ENCODE peak calls at places on chromosome 5, in four cellular contexts. T is lung, Q is body of pancreas, A is neural progenitor cell. B is an unnamed sample. For H3K9me3 and H3K4me1, the result is how much of the 10 kb centered on the place peaks cover.

GRCh38 chr5:143922718-143923117 is 110.8 kb downstream of the HMHB1 start:
- DNase-seq in T (no peak), A (no peak), Q (no peak), B (no peak)

GRCh38 chr5:475704-476101 is 32.7 kb downstream of the EXOC3 start:
- DNase-seq in Q (no peak), T (no peak), A (no peak), B (peak)

GRCh38 chr5:1008451-1009358 is at the start of gene NKD2:
- DNase-seq in Q (peak), A (peak), T (no peak), B (peak)

GRCh38 chr5:1820381-1820780 is 19.2 kb downstream of the NDUFS6 start:
- DNase-seq in T (no peak), A (no peak), Q (no peak), B (no peak)

GRCh38 chr5:172830275-172830799 is 3.7 kb upstream of the ERGIC1 start:
- DNase-seq in Q (no peak), T (no peak), A (no peak), B (no peak)

GRCh38 chr5:124397290-124397689 is 349.1 kb downstream of the ZNF608 start:
- DNase-seq in A (no peak), T (no peak), Q (no peak), B (no peak)

GRCh38 chr5:1594336-1595106 is 70.8 kb upstream of the LPCAT1 start:
- DNase-seq in Q (peak), T (peak), A (peak), B (peak)

GRCh38 chr5:148125641-148126040 is 42.7 kb upstream of the SPINK14 start:
- DNase-seq in Q (no peak), A (no peak), T (no peak), B (no peak)

GRCh38 chr5:168992687-168993086 is 308.3 kb downstream of the SLIT3 start:
- DNase-seq in A (peak), T (no peak), Q (no peak), B (no peak)

GRCh38 chr5:180673371-180674252 is 24.2 kb upstream of the FLT4 start:
- DNase-seq in T (no peak), Q (no peak), A (peak), B (no peak)

GRCh38 chr5:118405650-118406061 is 582.7 kb downstream of the DTWD2 start:
- DNase-seq in T (no peak), A (peak), Q (no peak), B (no peak)

GRCh38 chr5:100889165-100889564 is 13.9 kb downstream of the ST8SIA4 start:
- DNase-seq in T (no peak), Q (no peak), A (no peak), B (no peak)

DNA sequence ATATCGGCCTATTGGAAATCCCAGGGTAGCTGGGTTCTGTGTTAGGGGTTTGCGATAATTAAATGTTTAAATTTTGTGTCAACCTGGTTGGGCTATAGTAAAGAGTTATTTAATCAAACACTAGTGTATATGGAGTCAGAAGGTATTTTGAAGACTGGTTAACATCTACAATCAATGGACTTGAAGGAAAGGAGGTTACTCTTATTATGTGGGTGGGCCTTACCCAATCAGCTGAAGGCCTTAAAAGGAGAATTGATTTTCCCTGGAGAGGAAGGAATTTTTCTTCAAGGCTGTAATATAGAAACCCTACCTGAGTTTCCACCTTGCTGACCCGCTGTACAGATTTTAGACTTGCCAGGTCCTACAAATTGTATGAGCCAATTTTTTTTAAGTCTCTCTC is 411.4 kb downstream of the IRX1 start:
- DNase-seq in Q (no peak), A (no peak), T (no peak), B (no peak)
- H3K9me3 ChIP-seq in Q (under half), A (under half), T (under half), B (under half)

GRCh38 chr5:12292610-12293204 is 388.5 kb upstream of the CTNND2 start:
- DNase-seq in T (no peak), A (peak), Q (no peak), B (no peak)
- TF ChIP-seq CTCF in T (no peak), A (peak), Q (no peak), B (no peak)

DNA sequence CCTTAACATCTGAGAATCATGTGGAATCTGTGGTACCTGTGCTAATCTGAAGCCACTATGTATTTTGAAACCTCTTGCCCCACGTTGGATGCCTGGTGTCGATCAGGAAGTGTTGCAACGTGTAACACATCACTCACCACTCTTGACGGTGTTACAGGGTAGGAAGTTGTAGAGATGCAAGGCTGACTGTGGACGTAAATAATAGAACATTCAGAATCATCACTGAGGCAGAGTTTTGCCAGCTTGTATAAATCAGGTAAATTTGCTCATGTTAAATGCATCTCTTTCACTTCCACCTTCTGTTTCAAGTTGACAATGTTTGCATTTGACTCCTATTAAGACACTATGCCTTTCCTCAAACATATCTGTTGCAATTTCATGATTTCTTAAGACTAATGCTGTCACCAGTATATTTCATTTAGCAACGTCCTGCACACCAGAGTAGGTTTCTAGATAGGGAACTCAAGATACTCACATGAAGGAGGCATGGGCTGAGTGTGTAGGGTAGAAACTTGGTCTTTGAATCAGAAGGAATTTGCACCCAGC is 38.1 kb downstream of the BASP1 start:
- DNase-seq in Q (no peak), T (peak), A (no peak), B (no peak)
- H3K4me1 ChIP-seq in Q (under half), T (under half), A (under half), B (under half)

DNA sequence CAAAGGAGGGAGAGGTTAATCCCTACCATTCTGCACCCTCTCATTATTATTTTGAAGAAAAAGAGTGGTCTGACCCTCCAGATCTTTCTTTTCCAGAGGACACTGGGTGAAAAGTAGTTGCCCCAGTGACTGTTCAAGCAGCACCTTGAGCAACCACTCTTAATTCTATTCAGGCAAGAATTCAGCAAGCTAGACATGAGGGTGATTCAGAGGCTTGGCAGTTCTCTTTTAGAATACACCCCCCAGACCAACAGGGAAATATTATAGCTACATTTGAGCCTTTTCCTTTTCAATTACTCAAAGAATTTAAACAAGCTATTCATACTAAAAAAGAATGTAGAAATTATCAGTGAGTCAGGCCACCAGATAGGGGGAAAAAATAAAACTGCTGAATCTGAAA is 178.3 kb downstream of the MRPS30 start:
- DNase-seq in A (no peak), T (no peak), Q (no peak), B (no peak)
- H3K9me3 ChIP-seq in A (under half), T (under half), Q (under half), B (half or more)

DNA sequence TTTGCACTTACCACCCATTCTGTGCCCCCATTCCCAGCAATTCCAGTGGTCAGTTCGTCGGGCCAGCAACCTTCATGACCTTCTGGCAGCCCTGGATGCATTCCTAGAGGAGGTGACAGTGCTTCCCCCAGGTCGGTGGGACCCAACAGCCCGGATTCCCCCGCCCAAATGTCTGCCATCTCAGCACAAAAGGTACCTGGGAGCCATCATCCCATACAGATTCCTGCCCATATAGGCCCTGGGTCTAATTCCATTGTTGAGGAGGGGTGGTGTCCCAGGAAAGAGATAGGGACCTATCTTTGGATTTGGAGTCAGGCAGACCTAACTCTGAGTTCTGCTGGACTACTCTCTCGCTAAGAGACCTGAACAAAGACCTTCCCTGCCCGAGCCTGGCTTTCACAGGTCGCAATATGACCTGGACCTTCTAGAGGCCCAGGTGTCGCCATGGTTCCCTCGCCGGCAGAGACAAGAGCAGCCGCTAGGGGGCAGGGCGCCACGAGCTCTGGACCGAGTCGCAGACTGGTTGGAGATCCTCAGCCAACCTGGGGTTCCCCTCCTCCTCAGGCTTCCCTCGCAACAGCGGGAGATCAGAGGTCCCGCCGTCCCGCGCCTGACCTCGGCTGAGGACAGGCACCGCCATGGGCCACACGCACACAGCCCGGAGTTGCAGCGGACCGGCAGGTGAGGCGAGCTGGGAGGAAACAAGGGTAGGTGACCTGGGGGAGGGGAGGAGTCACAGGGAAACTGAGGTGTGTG is 3.1 kb downstream of the SLC4A9 start:
- DNase-seq in T (peak), A (peak), Q (peak), B (peak)
- TF ChIP-seq CTCF in T (peak), A (peak), Q (peak), B (peak)

GRCh38 chr5:96875805-96876291 is 452 bp upstream of the ERAP2 start:
- DNase-seq in Q (no peak), T (no peak), A (no peak), B (no peak)

GRCh38 chr5:96871686-96872085 is 4.6 kb upstream of the ERAP2 start:
- DNase-seq in Q (no peak), A (no peak), T (no peak), B (no peak)

GRCh38 chr5:96880402-96881164 is 4.3 kb downstream of the ERAP2 start:
- DNase-seq in Q (no peak), T (no peak), A (no peak), B (no peak)

GRCh38 chr5:96873469-96873868 is 2.8 kb upstream of the ERAP2 start:
- DNase-seq in Q (no peak), T (no peak), A (no peak), B (no peak)

GRCh38 chr5:96876292-96876850 is at the start of gene ERAP2:
- DNase-seq in T (no peak), Q (no peak), A (no peak), B (peak)
- H3K4me1 ChIP-seq in T (under half), Q (under half), A (under half), B (under half)

GRCh38 chr5:3604501-3604900 is 8.9 kb downstream of the IRX1 start:
- DNase-seq in A (no peak), T (no peak), Q (no peak), B (no peak)
- H3K9me3 ChIP-seq in A (under half), T (under half), Q (under half), B (under half)

GRCh38 chr5:76607353-76607871 is 15.8 kb downstream of the F2RL2 start:
- DNase-seq in T (no peak), A (peak), Q (no peak), B (no peak)

GRCh38 chr5:76604838-76605237 is 18.4 kb downstream of the F2RL2 start:
- DNase-seq in A (no peak), T (no peak), Q (no peak), B (no peak)

GRCh38 chr5:76601470-76601869 is 21.7 kb downstream of the F2RL2 start:
- DNase-seq in T (no peak), Q (no peak), A (peak), B (peak)

GRCh38 chr5:76606665-76607064 is 16.5 kb downstream of the F2RL2 start:
- DNase-seq in Q (no peak), T (no peak), A (no peak), B (no peak)

DNA sequence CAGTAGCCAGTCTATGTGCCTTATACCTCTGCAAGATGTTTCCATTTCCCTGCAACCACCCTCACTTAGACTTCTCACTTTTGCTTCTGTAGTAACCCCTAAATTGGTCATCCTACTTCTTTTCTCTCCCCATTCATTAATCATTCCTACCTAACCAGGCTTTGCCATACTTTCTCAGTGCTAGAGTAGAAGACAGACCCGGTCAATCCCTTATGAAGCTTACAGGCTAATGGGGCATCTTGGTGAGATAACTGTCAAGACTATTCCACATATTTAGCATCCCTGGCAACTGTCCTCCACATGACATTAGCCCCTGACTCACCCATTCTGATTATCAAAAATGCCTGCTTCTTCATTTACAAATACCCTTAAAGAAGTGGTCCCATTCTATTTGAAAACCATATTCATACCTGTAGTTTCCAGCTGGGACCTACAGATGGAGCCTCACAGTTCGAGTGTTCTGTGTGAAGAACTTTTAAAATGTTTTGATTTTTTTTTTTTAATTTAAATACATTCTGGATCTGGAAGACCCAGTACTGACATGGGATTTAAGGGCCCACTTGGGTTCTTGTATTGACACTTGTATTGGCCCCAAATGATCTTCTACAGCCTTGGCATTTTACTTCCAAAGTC is 21.0 kb downstream of the F2RL2 start:
- DNase-seq in T (no peak), Q (no peak), A (no peak), B (no peak)
- TF ChIP-seq CTCF in T (no peak), Q (no peak), A (peak), B (no peak)